ENCODE peak calls at places on chromosomes 11 and 22, in four cellular contexts. A, G, L and C are unnamed samples.

GRCh38 chr11:131025020-131025419 is 108.7 kb upstream of the SNX19 start:
- DNase-seq in A (no peak), G (peak; percentile 44), L (no peak), C (no peak)

GRCh38 chr11:86360775-86361395 is 13.8 kb upstream of the CCDC81 start:
- DNase-seq in A (no peak), G (peak; percentile 42), L (no peak), C (no peak)

GRCh38 chr11:10742460-10743208 is 8.4 kb upstream of the CTR9 start:
- DNase-seq in A (no peak), G (no peak), L (no peak), C (no peak)

GRCh38 chr22:44340271-44341239 is 27.8 kb upstream of the SHISAL1 start:
- DNase-seq in A (no peak), G (peak; percentile 61), L (no peak), C (no peak)

GRCh38 chr11:57460017-57460755 is at the start of gene RTN4RL2:
- DNase-seq in A (no peak), G (peak; percentile 46), L (peak; percentile 49), C (peak; percentile 56)

GRCh38 chr11:102202972-102203371 is 92.7 kb downstream of the YAP1 start:
- DNase-seq in A (no peak), G (no peak), L (no peak), C (no peak)

GRCh38 chr11:118048472-118049370 is 28.2 kb upstream of the TMPRSS4 start:
- DNase-seq in A (peak; percentile 20), G (no peak), L (no peak), C (no peak)

GRCh38 chr11:73001615-73002014 is 140.5 kb downstream of the FCHSD2 start:
- DNase-seq in A (no peak), G (peak; percentile 34), L (no peak), C (peak; percentile 29)

GRCh38 chr11:74570266-74571061 is 21.9 kb upstream of the POLD3 start:
- DNase-seq in A (peak; percentile 56), G (peak; percentile 49), L (peak; percentile 34), C (no peak)

GRCh38 chr11:46894961-46895360 is 23.4 kb downstream of the LRP4 start:
- DNase-seq in A (no peak), G (no peak), L (no peak), C (no peak)

GRCh38 chr22:44422742-44423370 is 75.2 kb downstream of the RTL6 start:
- DNase-seq in A (peak; percentile 56), G (no peak), L (no peak), C (no peak)

GRCh38 chr11:59025097-59025496 is 61.0 kb upstream of the GLYATL1B start:
- DNase-seq in A (peak; percentile 28), G (no peak), L (no peak), C (no peak)

GRCh38 chr22:40392618-40393017 is 22.2 kb downstream of the SGSM3 start:
- DNase-seq in A (no peak), G (no peak), L (no peak), C (no peak)

GRCh38 chr22:30825711-30826505 is 131.2 kb downstream of the OSBP2 start:
- DNase-seq in A (no peak), G (no peak), L (no peak), C (no peak)

GRCh38 chr11:118742304-118742703 is 48.7 kb downstream of the DDX6 start:
- DNase-seq in A (no peak), G (no peak), L (no peak), C (no peak)

GRCh38 chr11:120316880-120317688 is 8.0 kb upstream of the TLCD5 start:
- DNase-seq in A (peak; percentile 91), G (no peak), L (peak; percentile 85), C (peak; percentile 60)

GRCh38 chr11:134438533-134438932 is 26.5 kb upstream of the B3GAT1 start:
- DNase-seq in A (no peak), G (no peak), L (no peak), C (no peak)

GRCh38 chr22:39115570-39115969 is 18.5 kb downstream of the APOBEC3H start:
- DNase-seq in A (no peak), G (no peak), L (no peak), C (no peak)

GRCh38 chr11:13229136-13229535 is 48.5 kb upstream of the BMAL1 start:
- DNase-seq in A (no peak), G (no peak), L (no peak), C (no peak)

GRCh38 chr11:94142308-94143277 is 14.0 kb downstream of the PANX1 start:
- DNase-seq in A (no peak), G (no peak), L (no peak), C (no peak)

GRCh38 chr11:130513132-130513531 is 64.7 kb downstream of the ADAMTS15 start:
- DNase-seq in A (peak; percentile 69), G (no peak), L (peak; percentile 67), C (no peak)

GRCh38 chr11:128593281-128593680 is 5.9 kb upstream of the ETS1 start:
- DNase-seq in A (no peak), G (no peak), L (no peak), C (no peak)

GRCh38 chr11:62919898-62920640 is 1.1 kb downstream of the CHRM1 start:
- DNase-seq in A (no peak), G (no peak), L (no peak), C (no peak)

GRCh38 chr11:111001986-111002616 is 243.4 kb upstream of the POU2AF2 start:
- DNase-seq in A (no peak), G (peak; percentile 2), L (no peak), C (no peak)

GRCh38 chr22:44583854-44584253 is 85.8 kb upstream of the RTL6 start:
- DNase-seq in A (no peak), G (no peak), L (no peak), C (peak; percentile 44)

GRCh38 chr22:33105501-33105911 is 47.3 kb upstream of the SYN3 start:
- DNase-seq in A (no peak), G (no peak), L (no peak), C (no peak)

GRCh38 chr11:69881467-69882269 is 62.5 kb upstream of the FGF3 start:
- DNase-seq in A (no peak), G (no peak), L (no peak), C (peak; percentile 49)

GRCh38 chr11:18452927-18453326 is 2.7 kb upstream of the LDHAL6A start:
- DNase-seq in A (no peak), G (no peak), L (no peak), C (no peak)

GRCh38 chr22:23053912-23054530 is 16.3 kb upstream of the GNAZ start:
- DNase-seq in A (no peak), G (no peak), L (no peak), C (no peak)